ENCODE peak calls at places on chromosomes 5 and 9, in six cellular contexts. P is HCT116, E is GM23338, Y is MM.1S, G is PC-3, S is GM23248. A is an unnamed sample.

GRCh38 chr9:9998491-9999287 is 614.1 kb downstream of the PTPRD start:
- DNase-seq in E (peak; percentile 75), G (peak; percentile 4), Y (peak; percentile 51), P (no peak), S (peak; percentile 1), A (no peak)

GRCh38 chr5:170070556-170071412 is 34.9 kb upstream of the FOXI1 start:
- DNase-seq in E (peak; percentile 81), S (peak; percentile 77), G (peak; percentile 30), Y (no peak), P (peak; percentile 16), A (peak; percentile 72)

GRCh38 chr5:17149786-17150185 is 67.6 kb upstream of the BASP1 start:
- DNase-seq in G (no peak), P (no peak), E (no peak), S (no peak), Y (no peak), A (no peak)

GRCh38 chr5:141800629-141801028 is 77.6 kb downstream of the PCDH1 start:
- DNase-seq in S (peak; percentile 42), G (no peak), Y (no peak), P (no peak), E (no peak), A (peak; percentile 37)

GRCh38 chr5:177366528-177367322 is 9.0 kb downstream of the RGS14 start:
- DNase-seq in Y (no peak), E (peak; percentile 99), S (peak; percentile 92), P (no peak), G (no peak), A (peak; percentile 97)

GRCh38 chr9:22447607-22448305 is 1.1 kb downstream of the DMRTA1 start:
- DNase-seq in G (peak; percentile 28), Y (peak; percentile 25), S (no peak), E (peak; percentile 31), P (no peak), A (peak; percentile 8)

GRCh38 chr5:73640861-73641320 is 14.9 kb downstream of the ARHGEF28 start:
- DNase-seq in S (peak; percentile 31), G (no peak), Y (no peak), P (no peak), E (no peak), A (no peak)

GRCh38 chr5:152332696-152333095 is 72.4 kb downstream of the NMUR2 start:
- DNase-seq in G (no peak), P (no peak), S (no peak), Y (no peak), E (no peak), A (no peak)

GRCh38 chr9:22809371-22809770 is 362.7 kb downstream of the DMRTA1 start:
- DNase-seq in G (no peak), E (no peak), Y (no peak), S (no peak), P (no peak), A (no peak)

GRCh38 chr5:33601881-33602280 is 161.1 kb downstream of the TARS1 start:
- DNase-seq in S (no peak), Y (no peak), P (no peak), G (no peak), E (peak; percentile 49), A (peak; percentile 38)

GRCh38 chr5:9156282-9156681 is 389.6 kb downstream of the SEMA5A start:
- DNase-seq in G (peak; percentile 86), E (peak; percentile 66), P (no peak), S (peak; percentile 77), Y (no peak), A (peak; percentile 52)

GRCh38 chr9:137298983-137299521 is 3.0 kb downstream of the NRARP start:
- DNase-seq in G (no peak), P (no peak), E (peak; percentile 60), Y (no peak), S (no peak), A (no peak)

GRCh38 chr9:97876061-97876460 is 23.0 kb downstream of the FOXE1 start:
- DNase-seq in Y (no peak), G (no peak), E (no peak), P (no peak), S (no peak), A (no peak)

GRCh38 chr9:123455187-123455586 is 99.2 kb downstream of the CRB2 start:
- DNase-seq in G (no peak), P (no peak), S (no peak), Y (no peak), E (no peak), A (no peak)

GRCh38 chr5:163504091-163504931 is 1.1 kb upstream of the MAT2B start:
- DNase-seq in Y (peak; percentile 88), G (peak; percentile 56), P (no peak), S (peak; percentile 79), E (peak; percentile 51), A (peak; percentile 65)

GRCh38 chr9:16924311-16924915 is 53.9 kb upstream of the BNC2 start:
- DNase-seq in Y (no peak), P (no peak), E (no peak), G (no peak), S (no peak), A (no peak)

GRCh38 chr9:74001382-74001781 is 495.8 kb upstream of the RORB start:
- DNase-seq in P (no peak), E (no peak), Y (no peak), S (no peak), G (no peak), A (no peak)

GRCh38 chr9:133044125-133044524 is 13.3 kb downstream of the GTF3C5 start:
- DNase-seq in S (no peak), P (no peak), G (no peak), Y (no peak), E (no peak), A (no peak)

GRCh38 chr5:36690041-36690941 is 83.9 kb downstream of the SLC1A3 start:
- DNase-seq in Y (peak; percentile 82), P (peak; percentile 81), E (peak; percentile 96), G (peak; percentile 92), S (peak; percentile 92), A (peak; percentile 94)

GRCh38 chr9:116643691-116644090 is 43.4 kb upstream of the TRIM32 start:
- DNase-seq in Y (no peak), S (peak; percentile 61), E (no peak), P (no peak), G (no peak), A (no peak)

GRCh38 chr9:83962165-83962564 is 17.9 kb downstream of the HNRNPK start:
- DNase-seq in P (no peak), S (peak; percentile 73), E (peak; percentile 40), G (peak; percentile 94), Y (no peak), A (no peak)

GRCh38 chr5:69202497-69202896 is 13.1 kb downstream of the CENPH start:
- DNase-seq in P (no peak), Y (no peak), S (peak; percentile 16), G (no peak), E (no peak), A (no peak)

GRCh38 chr9:110897899-110898298 is 140.4 kb downstream of the LPAR1 start:
- DNase-seq in Y (no peak), S (peak; percentile 57), G (no peak), E (no peak), P (no peak), A (no peak)

GRCh38 chr9:110894731-110895130 is 143.5 kb downstream of the LPAR1 start:
- DNase-seq in P (no peak), Y (no peak), E (no peak), G (no peak), S (no peak), A (no peak)

GRCh38 chr9:110892689-110893088 is 145.6 kb downstream of the LPAR1 start:
- DNase-seq in E (no peak), G (no peak), S (no peak), Y (no peak), P (no peak), A (no peak)

GRCh38 chr9:110891760-110892159 is 146.5 kb downstream of the LPAR1 start:
- DNase-seq in G (peak; percentile 66), S (peak; percentile 73), P (no peak), Y (no peak), E (no peak), A (no peak)

DNA sequence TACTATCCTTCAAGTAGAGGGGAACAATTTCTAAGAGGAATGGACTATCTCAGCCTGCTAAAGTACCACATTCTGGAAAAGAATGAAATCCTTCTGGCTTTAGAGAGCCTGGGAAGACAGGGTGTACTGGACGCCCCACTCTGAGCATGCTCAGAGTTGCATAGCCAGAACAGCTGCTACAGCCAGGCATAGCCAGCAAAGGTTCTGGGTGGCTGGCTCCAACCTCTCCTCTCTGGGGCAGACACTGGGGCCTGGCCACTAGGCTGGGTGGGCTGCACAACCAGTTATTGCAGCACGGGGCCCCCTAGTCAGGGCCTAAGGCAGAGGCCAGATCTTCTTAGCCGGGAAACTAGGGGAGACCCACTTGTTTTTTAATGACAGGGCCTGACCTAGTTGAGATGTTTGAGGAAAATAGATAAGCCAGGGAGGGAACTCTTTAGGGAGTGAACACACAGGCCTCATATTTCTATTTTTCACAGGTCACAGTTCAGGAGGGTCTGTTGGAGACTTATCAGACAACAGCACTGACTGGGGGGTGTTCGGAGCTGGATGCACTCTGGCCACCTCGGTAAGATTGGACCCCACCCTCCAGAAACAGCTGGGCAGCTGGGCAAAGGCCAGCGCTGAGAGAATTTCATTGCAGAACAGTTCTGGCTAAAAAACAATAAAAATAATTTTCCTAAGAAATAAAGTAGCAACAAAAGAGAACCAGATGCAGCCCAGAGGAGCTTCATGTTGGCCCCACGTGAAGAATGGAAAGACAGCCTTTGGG is 142.9 kb downstream of the LPAR1 start:
- DNase-seq in E (no peak), P (no peak), Y (no peak), S (no peak), G (no peak), A (no peak)
- TF ChIP-seq EZH2phosphoT487 in E (no peak), P (no peak), Y (no peak), S (no peak), G (no peak), A (no peak)

DNA sequence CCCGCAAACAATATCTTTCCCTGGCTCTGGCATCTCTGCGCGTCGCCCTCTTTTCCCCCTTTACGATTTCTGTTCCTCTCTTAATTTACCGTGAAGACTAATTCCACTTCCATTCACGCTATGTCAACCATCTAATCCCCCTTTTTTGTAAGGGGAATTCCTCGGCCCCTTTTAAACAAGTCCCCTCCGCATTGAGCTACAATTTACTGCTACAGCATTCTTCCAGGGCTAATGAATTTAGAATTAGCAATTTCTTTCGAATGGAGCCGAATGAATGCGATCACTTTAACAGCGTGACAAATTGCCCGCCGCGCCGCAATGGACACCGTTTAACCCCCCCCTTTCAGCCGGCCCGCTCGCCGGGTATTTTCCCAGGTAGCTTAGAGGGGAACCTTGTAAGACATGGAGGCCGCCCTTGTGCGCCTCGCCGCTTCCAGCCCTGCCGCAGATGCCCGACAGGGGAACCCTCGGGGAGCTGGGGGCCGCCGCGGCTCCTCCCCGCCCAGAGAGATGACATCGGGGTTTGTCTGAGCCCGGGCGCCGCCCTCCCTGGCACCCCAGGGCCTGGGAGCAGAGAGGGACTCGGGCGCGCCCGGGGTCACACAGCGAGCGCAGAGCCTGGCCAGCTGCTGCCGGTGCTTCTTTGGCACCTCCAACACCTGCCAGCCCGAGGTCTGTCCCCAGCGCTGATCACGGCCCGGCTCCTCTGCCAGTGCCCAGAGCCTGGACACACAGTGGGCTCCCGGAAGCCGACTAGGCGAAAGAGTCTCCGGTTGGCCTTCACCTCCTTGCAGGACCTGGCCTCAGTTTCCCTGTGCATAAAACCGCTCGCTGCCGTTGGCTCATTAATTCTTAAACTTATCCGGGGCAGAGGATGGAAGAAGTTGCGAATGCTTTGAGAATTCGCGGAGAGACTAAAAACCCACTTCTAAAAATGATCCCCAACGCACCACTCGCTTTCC is 1.3 kb downstream of the PRDM12 start:
- DNase-seq in E (peak; percentile 76), Y (no peak), G (no peak), P (no peak), S (peak; percentile 40), A (no peak)
- TF ChIP-seq EZH2 in E (peak; percentile 100), Y (peak; percentile 100), G (peak; percentile 95), P (no peak), S (peak; percentile 98), A (peak; percentile 100)

GRCh38 chr5:673837-674629 is 19.1 kb downstream of the TPPP start:
- DNase-seq in Y (no peak), G (no peak), E (no peak), P (no peak), S (peak; percentile 30), A (no peak)
- TF ChIP-seq EZH2phosphoT487 in Y (no peak), G (no peak), E (no peak), P (no peak), S (no peak), A (no peak)

GRCh38 chr5:2000591-2000990 is 117.9 kb upstream of the IRX4 start:
- DNase-seq in P (no peak), G (no peak), E (no peak), S (no peak), Y (no peak), A (no peak)
- TF ChIP-seq EZH2 in P (no peak), G (no peak), E (no peak), S (no peak), Y (no peak), A (no peak)